ENCODE peak calls at places on chromosomes 16 and 17, in nine cellular contexts. S is neuronal stem cell; Z is CD8-positive, alpha-beta memory T cell; A is upper lobe of right lung; O is colonic mucosa; P is right cardiac atrium; J is RWPE2; N is body of pancreas; Q is foreskin keratinocyte. I is an unnamed sample.

GRCh38 chr17:50272711-50273653 is 1.3 kb upstream of the TMEM92 start:
- DNase-seq in S (peak; percentile 75), Z (peak; percentile 41), A (peak; percentile 84), O (peak; percentile 74), P (peak; percentile 88), J (peak; percentile 50), N (peak; percentile 49), Q (no peak), I (peak; percentile 62)

GRCh38 chr17:57211010-57211411 is 45.3 kb upstream of the MSI2 start:
- DNase-seq in S (no peak), Z (no peak), A (no peak), O (no peak), P (no peak), J (no peak), N (no peak), Q (no peak), I (no peak)

GRCh38 chr17:60040843-60041242 is 37.9 kb downstream of the HEATR6 start:
- DNase-seq in S (no peak), Z (no peak), A (no peak), O (no peak), P (no peak), J (no peak), N (no peak), Q (no peak), I (no peak)

GRCh38 chr16:66093217-66093616 is 273.3 kb upstream of the CDH5 start:
- DNase-seq in S (no peak), Z (no peak), A (no peak), O (no peak), P (no peak), J (no peak), N (no peak), Q (no peak), I (no peak)

GRCh38 chr16:28526201-28527099 is 12.3 kb downstream of the NUPR1 start:
- DNase-seq in S (no peak), Z (no peak), A (no peak), O (no peak), P (no peak), J (no peak), N (peak; percentile 78), Q (no peak), I (no peak)

GRCh38 chr16:11629071-11630030 is 38.9 kb upstream of the SNN start:
- DNase-seq in S (no peak), Z (no peak), A (no peak), O (no peak), P (peak; percentile 56), J (no peak), N (peak; percentile 60), Q (no peak), I (no peak)

GRCh38 chr17:8339540-8339939 is at the start of gene ODF4:
- DNase-seq in S (no peak), Z (no peak), A (no peak), O (no peak), P (no peak), J (no peak), N (no peak), Q (no peak), I (no peak)

GRCh38 chr17:48909796-48910195 is 1.6 kb downstream of the UBE2Z start:
- DNase-seq in S (no peak), Z (no peak), A (no peak), O (no peak), P (no peak), J (no peak), N (no peak), Q (no peak), I (no peak)

GRCh38 chr16:3652373-3653037 is 2.0 kb upstream of the DNASE1 start:
- DNase-seq in S (no peak), Z (no peak), A (peak; percentile 44), O (no peak), P (no peak), J (peak; percentile 17), N (no peak), Q (no peak), I (peak; percentile 21)

DNA sequence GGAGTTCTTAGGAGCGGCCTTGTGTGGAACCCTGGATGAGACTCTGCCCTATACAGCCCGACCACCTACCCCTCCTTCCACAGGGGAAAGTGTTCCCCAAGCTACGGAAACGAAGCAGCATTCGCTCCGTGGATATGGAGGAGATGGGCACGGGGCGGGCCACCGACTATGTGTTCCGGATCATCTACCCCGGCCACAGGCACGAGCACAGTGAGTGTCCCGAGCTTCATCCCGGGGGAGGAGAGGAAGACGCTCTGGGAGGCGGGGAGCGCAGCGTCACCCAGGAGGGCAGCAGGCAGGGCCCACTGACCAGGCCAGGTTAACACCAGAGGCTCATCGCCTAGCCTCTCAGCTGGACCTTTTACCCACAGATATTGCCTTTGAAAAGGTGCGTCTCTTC is 27.8 kb downstream of the SGSM2 start:
- DNase-seq in S (no peak), Z (no peak), A (no peak), O (no peak), P (peak; percentile 58), J (peak; percentile 59), N (no peak), Q (no peak), I (no peak)
- H3K4me1 ChIP-seq in S (peaks cover 2% of the 10 kb centered on the region), Z (no peaks in the 10 kb centered on the region), A (no peaks in the 10 kb centered on the region), O (no peaks in the 10 kb centered on the region), P (peaks cover 4% of the 10 kb centered on the region), J (peaks cover 4% of the 10 kb centered on the region), N (no peaks in the 10 kb centered on the region), Q (no peaks in the 10 kb centered on the region), I (peaks cover 33% of the 10 kb centered on the region)

GRCh38 chr17:76478730-76479514 is 11.5 kb downstream of the AANAT start:
- DNase-seq in S (no peak), Z (no peak), A (peak; percentile 43), O (no peak), P (peak; percentile 59), J (no peak), N (no peak), Q (no peak), I (no peak)
- H3K27ac ChIP-seq in S (no peak overlapping the region), Z (no peak overlapping the region), A (no peak overlapping the region), O (no peak overlapping the region), P (no peak overlapping the region), J (no peak overlapping the region), N (no peak overlapping the region), Q (no peak overlapping the region), I (no peak overlapping the region)

GRCh38 chr16:81457326-81458133 is 12.9 kb downstream of the CMIP start:
- DNase-seq in S (no peak), Z (no peak), A (no peak), O (no peak), P (peak; percentile 64), J (no peak), N (peak; percentile 52), Q (no peak), I (no peak)

GRCh38 chr16:81458149-81458669 is 13.6 kb downstream of the CMIP start:
- DNase-seq in S (no peak), Z (no peak), A (no peak), O (no peak), P (peak; percentile 20), J (no peak), N (no peak), Q (no peak), I (no peak)

GRCh38 chr16:81460075-81460474 is 15.5 kb downstream of the CMIP start:
- DNase-seq in S (no peak), Z (no peak), A (no peak), O (no peak), P (peak; percentile 40), J (no peak), N (no peak), Q (no peak), I (no peak)

GRCh38 chr16:81461243-81461642 is 16.6 kb downstream of the CMIP start:
- DNase-seq in S (no peak), Z (no peak), A (no peak), O (no peak), P (no peak), J (no peak), N (no peak), Q (no peak), I (no peak)

DNA sequence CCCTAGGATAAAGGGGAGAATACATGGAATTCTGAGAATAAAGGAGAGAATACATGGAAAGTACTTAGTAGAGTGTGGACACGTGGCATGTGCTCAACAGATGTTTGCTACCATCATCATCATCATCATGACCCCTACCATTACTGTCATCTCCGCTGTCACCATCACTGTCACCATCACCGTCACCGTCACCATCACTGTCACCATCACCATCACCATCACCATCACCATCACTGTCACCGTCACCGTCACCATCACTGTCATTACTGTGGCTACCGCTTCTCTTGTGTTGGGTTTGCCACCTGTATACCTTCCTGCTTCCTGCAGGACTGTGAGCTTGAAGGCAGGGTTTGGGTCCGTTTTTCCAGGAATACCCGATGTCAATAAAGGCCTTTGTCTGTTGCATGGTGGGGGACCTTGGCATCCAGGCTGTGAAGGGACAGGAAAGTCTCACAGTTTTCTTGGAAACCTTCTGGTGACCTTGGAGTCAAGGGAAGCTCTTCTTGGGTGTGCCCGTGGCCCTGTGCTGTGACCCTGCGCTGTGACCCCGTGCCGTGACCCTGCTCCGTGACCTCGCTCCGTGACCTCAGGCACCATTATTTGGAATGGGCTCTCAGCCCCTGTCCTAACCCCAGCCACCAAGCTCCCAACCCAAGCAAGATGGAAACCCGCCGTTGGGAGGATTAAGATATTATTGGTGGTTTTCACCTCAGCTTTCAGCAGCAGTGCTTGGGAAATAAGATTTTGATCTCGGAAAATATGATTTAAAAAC is 14.4 kb downstream of the CMIP start:
- DNase-seq in S (no peak), Z (no peak), A (no peak), O (no peak), P (peak; percentile 9), J (no peak), N (no peak), Q (no peak), I (no peak)
- H3K4me1 ChIP-seq in S (peaks cover 4% of the 10 kb centered on the region), Z (peaks cover 12% of the 10 kb centered on the region), A (peaks cover 51% of the 10 kb centered on the region), O (peaks cover 6% of the 10 kb centered on the region), P (no peaks in the 10 kb centered on the region), J (peaks cover 12% of the 10 kb centered on the region), N (peaks cover 31% of the 10 kb centered on the region), Q (no peaks in the 10 kb centered on the region), I (peaks cover 51% of the 10 kb centered on the region)

GRCh38 chr16:67834242-67834614 is 7.9 kb upstream of the THAP11 start:
- DNase-seq in S (no peak), Z (no peak), A (no peak), O (no peak), P (no peak), J (no peak), N (no peak), Q (no peak), I (no peak)

GRCh38 chr16:67833418-67834241 is 8.5 kb upstream of the THAP11 start:
- DNase-seq in S (peak; percentile 90), Z (peak; percentile 88), A (peak; percentile 95), O (peak; percentile 97), P (peak; percentile 97), J (peak; percentile 89), N (peak; percentile 93), Q (peak; percentile 37), I (peak; percentile 95)

GRCh38 chr16:67828651-67829050 is 13.5 kb upstream of the THAP11 start:
- DNase-seq in S (no peak), Z (no peak), A (no peak), O (no peak), P (no peak), J (no peak), N (no peak), Q (no peak), I (no peak)

GRCh38 chr16:67837811-67838210 is 4.3 kb upstream of the THAP11 start:
- DNase-seq in S (no peak), Z (no peak), A (no peak), O (no peak), P (no peak), J (no peak), N (no peak), Q (no peak), I (no peak)

DNA sequence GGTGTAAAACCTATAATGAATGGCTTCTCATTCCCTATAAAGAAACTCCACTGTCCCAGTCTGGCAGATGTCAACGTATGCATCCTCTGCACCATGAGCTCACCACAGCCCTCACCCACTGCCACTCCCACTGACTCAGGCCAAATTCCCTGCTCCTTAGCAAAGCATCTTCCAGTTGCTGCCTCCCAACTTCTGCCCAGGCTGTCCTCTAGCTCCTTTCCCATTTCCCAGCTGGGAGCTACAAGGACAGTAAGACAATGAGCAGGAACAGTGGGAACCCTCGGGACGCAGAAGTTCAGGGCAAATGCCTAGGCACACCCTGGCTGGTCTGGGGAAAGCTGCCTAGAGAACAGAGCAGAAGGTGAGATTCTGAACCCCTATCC is 9.1 kb upstream of the THAP11 start:
- DNase-seq in S (no peak), Z (no peak), A (no peak), O (peak; percentile 28), P (no peak), J (no peak), N (no peak), Q (peak; percentile 50), I (no peak)
- H3K27ac ChIP-seq in S (no peak overlapping the region), Z (peak overlapping the region; percentile 79), A (peak overlapping the region; percentile 61), O (no peak overlapping the region), P (no peak overlapping the region), J (peak overlapping the region; percentile 39), N (no peak overlapping the region), Q (peak overlapping the region; percentile 64), I (no peak overlapping the region)

I was measured in stomach.